ENCODE peak calls at places on chromosomes 13 and 19, in six cellular contexts. Z is AG04450; X is CD4-positive, CD25-positive, alpha-beta regulatory T cell; B is psoas muscle; I is IMR-90; J is PC-9. C is an unnamed sample.

GRCh38 chr19:5890099-5890498 is 13.5 kb downstream of the NDUFA11 start:
- DNase-seq in X (no peak), I (no peak), Z (no peak), B (no peak), J (no peak), C (no peak)

GRCh38 chr19:1860133-1860775 is 3.1 kb downstream of the KLF16 start:
- DNase-seq in B (peak), X (peak), I (peak), J (peak), Z (no peak), C (peak)

GRCh38 chr13:39350461-39350881 is 252.5 kb downstream of the LHFPL6 start:
- DNase-seq in I (no peak), Z (no peak), B (no peak), J (no peak), X (no peak), C (no peak)

GRCh38 chr13:29587645-29588044 is 7.8 kb downstream of the SLC7A1 start:
- DNase-seq in J (no peak), Z (no peak), I (peak), X (no peak), B (no peak), C (no peak)

GRCh38 chr19:49161987-49162386 is 4.4 kb downstream of the TRPM4 start:
- DNase-seq in Z (no peak), X (no peak), B (no peak), I (peak), J (no peak), C (no peak)

GRCh38 chr19:15846923-15847322 is 31.5 kb upstream of the OR10H1 start:
- DNase-seq in B (no peak), I (no peak), X (no peak), Z (no peak), J (no peak), C (no peak)

GRCh38 chr19:42332059-42332458 is 6.6 kb downstream of the MEGF8 start:
- DNase-seq in J (no peak), Z (no peak), X (no peak), I (no peak), B (no peak), C (no peak)

GRCh38 chr19:8552810-8553209 is 24.4 kb downstream of the MYO1F start:
- DNase-seq in I (peak), J (no peak), X (no peak), B (no peak), Z (no peak), C (no peak)

GRCh38 chr19:34124828-34125227 is 47.5 kb upstream of the LSM14A start:
- DNase-seq in I (no peak), J (no peak), B (no peak), X (no peak), Z (no peak), C (no peak)

GRCh38 chr13:42412812-42413795 is 141.2 kb downstream of the AKAP11 start:
- DNase-seq in J (no peak), Z (no peak), B (no peak), I (no peak), X (no peak), C (no peak)

GRCh38 chr19:49801966-49802661 is 11.0 kb downstream of the FUZ start:
- DNase-seq in J (no peak), I (peak), B (peak), X (no peak), Z (peak), C (peak)

GRCh38 chr19:21466627-21467026 is 38.8 kb upstream of the ZNF429 start:
- DNase-seq in J (no peak), Z (no peak), B (no peak), I (no peak), X (no peak), C (no peak)

GRCh38 chr13:88908896-88909535 is 1237.8 kb downstream of the SLITRK5 start:
- DNase-seq in B (no peak), J (no peak), Z (no peak), I (no peak), X (no peak), C (no peak)

GRCh38 chr19:39363909-39364457 is 21.8 kb downstream of the SAMD4B start:
- DNase-seq in B (peak), I (peak), Z (no peak), J (no peak), X (no peak), C (peak)

GRCh38 chr13:32036131-32036695 is 4.6 kb downstream of the FRY start:
- DNase-seq in I (no peak), B (no peak), J (no peak), Z (no peak), X (no peak), C (no peak)

GRCh38 chr19:8458380-8458779 is 13.6 kb downstream of the HNRNPM start:
- DNase-seq in B (no peak), I (no peak), J (no peak), X (no peak), Z (no peak), C (no peak)

GRCh38 chr19:41551711-41552110 is 24.3 kb upstream of the CEACAM21 start:
- DNase-seq in I (no peak), J (no peak), Z (no peak), B (no peak), X (no peak), C (no peak)

GRCh38 chr19:15456871-15457700 is 7.3 kb downstream of the RASAL3 start:
- DNase-seq in Z (no peak), J (no peak), I (no peak), B (no peak), X (no peak), C (no peak)

GRCh38 chr13:51644649-51645048 is 60.4 kb downstream of the WDFY2 start:
- DNase-seq in I (peak), B (no peak), J (peak), X (no peak), Z (no peak), C (no peak)

GRCh38 chr13:60242231-60242630 is 78.5 kb upstream of the DIAPH3 start:
- DNase-seq in J (no peak), X (no peak), Z (no peak), I (no peak), B (no peak), C (no peak)

GRCh38 chr19:6551607-6552450 is 21.0 kb downstream of the TNFSF9 start:
- DNase-seq in Z (no peak), X (peak), I (no peak), B (no peak), J (no peak), C (no peak)

GRCh38 chr13:106182404-106182803 is 353.1 kb downstream of the EFNB2 start:
- DNase-seq in B (no peak), Z (peak), X (no peak), I (peak), J (peak), C (no peak)

GRCh38 chr13:106139407-106139806 is 396.1 kb downstream of the EFNB2 start:
- DNase-seq in X (no peak), B (no peak), Z (no peak), I (peak), J (no peak), C (no peak)

GRCh38 chr13:33017410-33017929 is 1.2 kb downstream of the KL start:
- DNase-seq in Z (no peak), J (peak), B (peak), I (peak), X (no peak), C (no peak)

GRCh38 chr13:110233181-110233641 is 73.7 kb downstream of the COL4A1 start:
- DNase-seq in Z (peak), X (no peak), I (peak), J (no peak), B (peak), C (no peak)

GRCh38 chr19:55536951-55537740 is at the start of gene SBK2:
- DNase-seq in Z (no peak), I (no peak), J (peak), B (no peak), X (no peak), C (no peak)

GRCh38 chr13:73765651-73766384 is 368.4 kb downstream of the KLF12 start:
- DNase-seq in B (peak), Z (no peak), I (peak), J (no peak), X (peak), C (peak)

GRCh38 chr13:99356216-99357089 is 49.3 kb upstream of the GPR183 start:
- DNase-seq in X (peak), B (no peak), I (peak), J (no peak), Z (peak), C (no peak)

GRCh38 chr13:85601526-85601925 is 197.7 kb downstream of the SLITRK6 start:
- DNase-seq in Z (no peak), X (no peak), J (no peak), I (peak), B (no peak), C (no peak)

GRCh38 chr13:90919153-90919552 is 428.3 kb upstream of the MIR17HG start:
- DNase-seq in I (no peak), X (no peak), J (no peak), Z (no peak), B (no peak), C (no peak)

GRCh38 chr19:48867922-48868195 is 558 bp downstream of the PLEKHA4 start:
- DNase-seq in Z (no peak), J (no peak), B (no peak), I (no peak), X (no peak), C (no peak)

GRCh38 chr13:111407381-111408131 is 87.1 kb downstream of the TEX29 start:
- DNase-seq in I (no peak), J (no peak), X (no peak), Z (no peak), B (no peak), C (peak)

GRCh38 chr13:25882732-25883357 is 169.0 kb downstream of the SHISA2 start:
- DNase-seq in Z (no peak), X (no peak), B (no peak), I (no peak), J (no peak), C (no peak)

GRCh38 chr19:29704562-29705558 is 10.2 kb downstream of the C19orf12 start:
- DNase-seq in B (no peak), X (no peak), Z (no peak), J (no peak), I (no peak), C (no peak)

GRCh38 chr19:13819242-13819641 is 24.0 kb downstream of the ZSWIM4 start:
- DNase-seq in I (no peak), Z (no peak), X (no peak), J (no peak), B (no peak), C (no peak)

GRCh38 chr19:13817018-13817614 is 21.9 kb downstream of the ZSWIM4 start:
- DNase-seq in I (no peak), B (no peak), X (no peak), J (no peak), Z (no peak), C (no peak)

GRCh38 chr19:13821292-13821691 is 26.0 kb downstream of the ZSWIM4 start:
- DNase-seq in J (no peak), Z (no peak), I (no peak), X (no peak), B (no peak), C (no peak)

GRCh38 chr19:13814550-13814949 is 19.3 kb downstream of the ZSWIM4 start:
- DNase-seq in X (no peak), I (no peak), B (no peak), J (no peak), Z (no peak), C (no peak)

GRCh38 chr19:13817615-13818371 is 22.6 kb downstream of the ZSWIM4 start:
- DNase-seq in B (no peak), Z (no peak), J (no peak), X (no peak), I (no peak), C (no peak)
- H3K4me3 ChIP-seq in B (no peak), Z (no peak), J (no peak), X (no peak), I (no peak), C (no peak)

GRCh38 chr19:13007292-13008045 is 12.2 kb downstream of the NFIX start:
- DNase-seq in J (no peak), X (no peak), Z (no peak), I (no peak), B (peak), C (no peak)
- H3K27ac ChIP-seq in J (no peak), X (no peak), Z (no peak), I (no peak), B (peak), C (peak)

DNA sequence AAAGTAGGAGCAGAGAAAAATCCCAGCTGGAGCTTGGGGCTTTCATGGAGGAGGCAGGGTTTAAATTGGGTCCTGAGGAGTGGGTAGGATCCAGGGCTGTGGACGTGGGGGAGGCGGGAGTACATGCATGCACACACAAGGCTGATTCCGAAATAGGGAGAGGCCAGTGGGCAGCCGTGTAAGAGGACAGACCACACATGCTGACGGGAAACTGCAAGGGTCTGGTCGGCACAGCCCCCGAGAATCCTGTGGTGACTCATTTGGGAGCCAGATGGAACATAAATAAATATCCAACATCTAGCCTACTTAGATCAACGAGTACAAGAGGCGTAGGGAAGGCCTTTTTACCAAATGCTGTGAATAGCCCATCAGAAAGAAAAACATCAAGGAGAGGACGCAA is 216.3 kb upstream of the ZNF507 start:
- DNase-seq in I (no peak), B (no peak), X (no peak), Z (no peak), J (no peak), C (no peak)
- H3K4me3 ChIP-seq in I (no peak), B (no peak), X (no peak), Z (no peak), J (no peak), C (no peak)

GRCh38 chr13:50126378-50127016 is 111.3 kb downstream of the KCNRG start:
- DNase-seq in J (no peak), B (no peak), X (no peak), I (peak), Z (no peak), C (no peak)
- H3K27ac ChIP-seq in J (peak), B (peak), X (peak), I (peak), Z (peak), C (peak)

GRCh38 chr19:38209152-38209551 is 14.9 kb downstream of the DPF1 start:
- DNase-seq in I (no peak), Z (no peak), J (no peak), B (no peak), X (no peak), C (no peak)
- H3K4me3 ChIP-seq in I (no peak), Z (peak), J (no peak), B (no peak), X (no peak), C (no peak)

GRCh38 chr13:30848332-30849027 is 57.6 kb upstream of the MEDAG start:
- DNase-seq in Z (no peak), X (no peak), J (no peak), I (no peak), B (no peak), C (no peak)
- H3K27ac ChIP-seq in Z (peak), X (no peak), J (no peak), I (peak), B (peak), C (peak)